ENCODE peak calls at places on chromosomes 5 and 9, in four cellular contexts. J, G, M and I are unnamed samples.
A peak's percentile ranks its signal among the peaks of the same experiment; 100 is the strongest.

GRCh38 chr5:59893436-59894227 is at the start of gene PDE4D:
- DNase-seq in M (peak; percentile 94), J (peak; percentile 24), G (peak; percentile 14), I (no peak)

GRCh38 chr5:35518104-35518503 is 99.6 kb upstream of the SPEF2 start:
- DNase-seq in G (peak; percentile 76), M (no peak), J (no peak), I (no peak)

GRCh38 chr9:127049044-127049443 is 73.4 kb downstream of the ANGPTL2 start:
- DNase-seq in G (peak; percentile 69), M (no peak), J (peak; percentile 92), I (no peak)

GRCh38 chr5:138978085-138978484 is 103.0 kb upstream of the LRRTM2 start:
- DNase-seq in J (no peak), G (no peak), M (no peak), I (no peak)

GRCh38 chr9:77826621-77827020 is 178.5 kb upstream of the GNA14 start:
- DNase-seq in J (peak; percentile 5), M (no peak), G (no peak), I (no peak)

GRCh38 chr5:132850066-132850465 is 16.2 kb downstream of the GDF9 start:
- DNase-seq in M (no peak), J (no peak), G (no peak), I (no peak)

GRCh38 chr9:123267481-123268239 is 726 bp downstream of the STRBP start:
- DNase-seq in G (no peak), M (peak; percentile 49), J (no peak), I (no peak)

GRCh38 chr5:31362931-31363568 is 168.8 kb downstream of the DROSHA start:
- DNase-seq in M (no peak), G (no peak), J (peak; percentile 12), I (no peak)

GRCh38 chr9:99059074-99059894 is 45.6 kb upstream of the TGFBR1 start:
- DNase-seq in M (no peak), G (no peak), J (peak; percentile 19), I (no peak)

GRCh38 chr9:71812385-71812784 is 44.1 kb upstream of the CEMIP2 start:
- DNase-seq in J (no peak), M (peak; percentile 11), G (no peak), I (no peak)

GRCh38 chr5:123178693-123179092 is 89.7 kb downstream of the PRDM6 start:
- DNase-seq in J (no peak), M (no peak), G (no peak), I (no peak)

GRCh38 chr5:168798065-168799023 is 219.2 kb upstream of the PANK3 start:
- DNase-seq in M (no peak), G (no peak), J (no peak), I (no peak)

GRCh38 chr9:29297592-29297991 is 1724.3 kb upstream of the C9orf72 start:
- DNase-seq in J (no peak), G (peak; percentile 45), M (no peak), I (no peak)

GRCh38 chr9:110126986-110127864 is 80.7 kb downstream of the C9orf152 start:
- DNase-seq in J (no peak), G (no peak), M (peak; percentile 41), I (no peak)
- H3K9ac ChIP-seq in J (no peak overlapping the region), G (no peak overlapping the region), M (no peak overlapping the region), I (no peak overlapping the region)

GRCh38 chr5:160448886-160449285 is 27.2 kb downstream of the PTTG1 start:
- DNase-seq in J (no peak), G (no peak), M (no peak), I (no peak)

GRCh38 chr5:160449458-160449857 is 27.8 kb downstream of the PTTG1 start:
- DNase-seq in J (no peak), M (no peak), G (no peak), I (no peak)

GRCh38 chr5:160450164-160450932 is 28.7 kb downstream of the PTTG1 start:
- DNase-seq in G (no peak), J (no peak), M (no peak), I (no peak)

GRCh38 chr5:160452721-160453263 is 31.1 kb downstream of the PTTG1 start:
- DNase-seq in J (no peak), M (no peak), G (no peak), I (no peak)

DNA sequence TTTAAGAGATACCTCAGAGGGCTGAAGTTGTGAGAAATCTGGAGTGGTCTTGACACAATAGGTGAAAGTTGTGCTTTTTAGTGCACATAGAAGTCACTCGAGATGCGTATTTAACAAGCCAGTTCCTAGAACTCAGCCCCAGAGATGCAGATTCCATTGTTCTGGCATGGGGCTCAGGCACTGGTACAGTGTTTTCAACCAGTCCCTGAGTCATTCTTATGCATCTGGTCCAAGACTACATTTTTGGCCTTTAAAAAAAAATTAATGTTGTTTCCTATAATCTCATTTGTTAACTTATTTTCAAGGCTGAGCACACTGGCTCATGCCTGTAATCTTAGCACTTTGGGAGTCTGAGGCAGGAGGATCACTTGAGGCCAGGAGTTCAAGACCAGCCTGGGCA is 29.6 kb downstream of the PTTG1 start:
- DNase-seq in J (no peak), G (no peak), M (no peak), I (no peak)
- TF ChIP-seq EZH2phosphoT487 in J (no peak), G (no peak), M (no peak), I (no peak)

DNA sequence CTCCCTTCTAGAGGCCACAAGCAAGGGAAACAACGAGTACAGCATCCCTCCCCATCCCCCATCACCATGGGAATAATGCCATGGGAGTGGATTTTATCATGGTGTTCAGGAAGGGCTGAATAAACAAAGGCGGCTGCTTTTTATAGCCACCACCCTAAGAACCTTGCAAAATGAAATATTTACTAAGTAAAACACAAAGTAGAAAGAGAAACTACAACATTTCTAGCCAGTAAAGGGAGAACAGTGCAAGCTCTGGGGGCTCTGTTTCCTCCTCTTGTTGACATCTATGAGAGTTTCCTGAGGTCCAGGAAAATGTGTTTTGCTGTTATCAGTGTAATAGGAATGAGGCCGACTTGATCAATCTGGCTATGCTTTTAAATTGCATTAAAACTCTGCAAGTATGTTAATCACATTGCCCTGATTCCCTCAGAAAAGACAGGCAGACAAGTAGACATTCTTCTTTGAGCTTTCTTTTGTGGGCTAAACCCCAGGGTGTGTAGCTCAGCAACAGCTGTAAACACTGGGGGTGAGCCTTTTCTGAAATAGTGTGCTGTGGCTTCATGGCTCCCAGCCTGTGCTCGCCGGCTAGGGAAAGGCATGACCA is 31.1 kb downstream of the SV2C start:
- DNase-seq in G (no peak), M (peak; percentile 85), J (no peak), I (no peak)
- H3K9ac ChIP-seq in G (no peak overlapping the region), M (no peak overlapping the region), J (no peak overlapping the region), I (no peak overlapping the region)

GRCh38 chr5:113122053-113122452 is 145.5 kb downstream of the DCP2 start:
- DNase-seq in G (no peak), J (peak; percentile 90), M (no peak), I (no peak)

GRCh38 chr5:113125371-113125770 is 148.8 kb downstream of the DCP2 start:
- DNase-seq in G (no peak), J (no peak), M (no peak), I (no peak)

GRCh38 chr5:113124914-113125313 is 148.3 kb downstream of the DCP2 start:
- DNase-seq in M (no peak), G (no peak), J (no peak), I (no peak)

GRCh38 chr5:113127021-113127420 is 150.4 kb downstream of the DCP2 start:
- DNase-seq in M (no peak), J (no peak), G (no peak), I (no peak)

DNA sequence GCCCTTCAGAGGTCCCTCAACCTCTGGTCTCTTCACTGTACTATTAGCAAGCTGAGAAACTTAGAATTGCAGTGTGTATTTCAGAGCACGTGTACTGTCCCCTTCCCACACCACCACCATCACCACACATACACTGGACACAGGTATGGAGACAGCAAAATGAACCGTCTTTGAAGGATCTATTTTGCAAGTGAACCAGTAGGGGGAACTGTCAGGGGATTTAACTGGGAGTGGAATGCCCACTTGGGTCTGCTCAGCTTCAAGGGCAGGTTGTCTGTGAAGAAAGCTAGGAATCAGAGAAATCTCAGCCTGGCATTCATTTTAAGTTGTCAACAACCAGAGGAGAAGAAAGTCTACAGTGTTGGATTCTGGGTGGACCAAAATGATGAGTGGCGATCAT is 147.0 kb downstream of the DCP2 start:
- DNase-seq in J (peak; percentile 19), M (peak; percentile 44), G (no peak), I (peak; percentile 13)
- TF ChIP-seq EZH2phosphoT487 in J (no peak), M (no peak), G (no peak), I (no peak)

GRCh38 chr9:129333961-129334743 is 156.1 kb upstream of the IER5L start:
- DNase-seq in J (peak; percentile 94), G (no peak), M (peak; percentile 93), I (peak; percentile 93)
- H3K9ac ChIP-seq in J (peak overlapping the region; percentile 78), G (no peak overlapping the region), M (no peak overlapping the region), I (peak overlapping the region; percentile 76)

GRCh38 chr9:8287970-8288369 is 488.4 kb upstream of the DMAC1 start:
- DNase-seq in J (no peak), M (no peak), G (no peak), I (no peak)

GRCh38 chr9:8287501-8287900 is 487.9 kb upstream of the DMAC1 start:
- DNase-seq in M (no peak), J (no peak), G (no peak), I (no peak)

GRCh38 chr9:8282555-8282954 is 483.0 kb upstream of the DMAC1 start:
- DNase-seq in G (no peak), M (peak; percentile 52), J (no peak), I (no peak)

DNA sequence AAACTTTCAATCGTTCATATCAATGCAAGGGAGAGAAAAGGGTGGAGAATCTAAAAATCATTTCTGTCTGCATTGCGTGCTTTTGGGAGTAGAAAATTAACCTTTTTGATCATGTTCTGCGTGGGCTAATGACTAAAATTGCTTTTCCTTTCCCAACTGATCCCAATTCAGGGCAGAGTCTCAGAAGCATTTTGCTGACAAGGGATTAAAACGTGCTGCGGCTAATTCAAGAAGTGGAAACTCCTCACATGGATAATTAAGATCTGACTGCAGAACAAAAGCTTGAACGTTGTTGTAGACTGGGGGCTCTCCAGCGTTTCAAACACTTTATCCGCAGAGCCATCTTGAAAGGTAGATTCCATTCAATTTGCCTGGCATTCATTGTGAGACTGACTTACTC is 485.3 kb upstream of the DMAC1 start:
- DNase-seq in M (peak; percentile 76), J (no peak), G (no peak), I (no peak)
- TF ChIP-seq EZH2phosphoT487 in M (no peak), J (no peak), G (no peak), I (no peak)

DNA sequence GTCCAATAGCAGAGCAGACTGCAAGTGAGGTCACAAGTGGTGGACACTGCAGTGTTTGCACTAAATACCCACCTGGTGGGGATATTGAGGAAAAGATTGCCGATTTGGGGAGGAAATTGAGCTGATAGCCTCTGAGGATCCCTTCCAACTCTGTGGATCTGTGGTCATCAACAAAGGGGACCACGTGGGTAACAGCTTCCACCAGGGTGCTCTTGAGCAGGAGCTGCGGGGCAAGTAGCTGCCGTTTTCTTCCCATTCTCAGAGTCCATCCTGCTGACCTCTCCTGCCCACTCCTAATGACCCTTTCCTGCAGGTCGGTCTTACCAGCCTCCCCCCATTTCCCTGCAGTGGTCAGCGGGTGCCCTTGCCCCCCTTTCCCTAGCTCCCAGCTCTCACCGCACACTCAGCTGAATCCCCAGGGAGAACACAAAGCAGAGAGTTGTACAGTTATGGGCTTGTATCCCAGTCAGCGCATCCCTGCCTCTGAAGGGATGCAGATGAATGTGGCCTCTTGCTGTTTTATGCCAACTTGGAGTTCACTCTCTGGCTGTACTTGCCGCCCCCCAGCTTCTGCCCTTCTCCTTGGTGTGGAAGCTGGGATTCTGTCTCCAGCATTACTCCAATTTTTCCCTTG is 18.0 kb downstream of the DAPK1 start:
- DNase-seq in G (no peak), M (no peak), J (no peak), I (no peak)
- H3K9ac ChIP-seq in G (no peak overlapping the region), M (no peak overlapping the region), J (no peak overlapping the region), I (no peak overlapping the region)

GRCh38 chr9:113511047-113511521 is 47.6 kb downstream of the RGS3 start:
- DNase-seq in G (no peak), J (no peak), M (no peak), I (no peak)
- TF ChIP-seq EZH2phosphoT487 in G (no peak), J (no peak), M (no peak), I (no peak)